ENCODE peak calls at places on chromosomes 5 and 9, in eight cellular contexts. One of them, this sample, is unnamed.

GRCh38 chr5:170330568-170331054 is 33.0 kb upstream of the LCP2 start:
- DNase-seq in pancreas: no peak
- DNase-seq in Kasumi-1: peak
- DNase-seq in PC-3: no peak
- DNase-seq in lower lobe of right lung: no peak
- DNase-seq in NCI-H69: no peak
- DNase-seq in stimulated activated CD4-positive, alpha-beta T cell treated with anti-CD3 and anti-CD28 coated beads, Interleukin-1b, Interleukin-23, amount 100 ng/mL, for 48 hours: peak
- DNase-seq in GM19239: no peak
- DNase-seq in this sample: peak

GRCh38 chr5:145484195-145484594 is 350.9 kb downstream of the PRELID2 start:
- DNase-seq in pancreas: no peak
- DNase-seq in Kasumi-1: no peak
- DNase-seq in PC-3: peak
- DNase-seq in lower lobe of right lung: no peak
- DNase-seq in NCI-H69: no peak
- DNase-seq in stimulated activated CD4-positive, alpha-beta T cell treated with anti-CD3 and anti-CD28 coated beads, Interleukin-1b, Interleukin-23, amount 100 ng/mL, for 48 hours: no peak
- DNase-seq in GM19239: no peak
- DNase-seq in this sample: no peak

GRCh38 chr5:95631265-95631957 is 11.5 kb downstream of the GPR150 start:
- DNase-seq in pancreas: no peak
- DNase-seq in Kasumi-1: no peak
- DNase-seq in PC-3: peak
- DNase-seq in lower lobe of right lung: no peak
- DNase-seq in NCI-H69: no peak
- DNase-seq in stimulated activated CD4-positive, alpha-beta T cell treated with anti-CD3 and anti-CD28 coated beads, Interleukin-1b, Interleukin-23, amount 100 ng/mL, for 48 hours: no peak
- DNase-seq in GM19239: no peak
- DNase-seq in this sample: no peak

GRCh38 chr9:21558627-21559401 is 76.7 kb upstream of the IFNE start:
- DNase-seq in pancreas: no peak
- DNase-seq in Kasumi-1: no peak
- DNase-seq in PC-3: no peak
- DNase-seq in lower lobe of right lung: no peak
- DNase-seq in NCI-H69: peak
- DNase-seq in stimulated activated CD4-positive, alpha-beta T cell treated with anti-CD3 and anti-CD28 coated beads, Interleukin-1b, Interleukin-23, amount 100 ng/mL, for 48 hours: peak
- DNase-seq in GM19239: peak
- DNase-seq in this sample: no peak

GRCh38 chr5:3051400-3051799 is 299.9 kb upstream of the IRX2 start:
- DNase-seq in pancreas: no peak
- DNase-seq in Kasumi-1: no peak
- DNase-seq in PC-3: no peak
- DNase-seq in lower lobe of right lung: no peak
- DNase-seq in NCI-H69: no peak
- DNase-seq in stimulated activated CD4-positive, alpha-beta T cell treated with anti-CD3 and anti-CD28 coated beads, Interleukin-1b, Interleukin-23, amount 100 ng/mL, for 48 hours: no peak
- DNase-seq in GM19239: no peak
- DNase-seq in this sample: no peak

GRCh38 chr9:17315341-17315740 is 180.5 kb downstream of the CNTLN start:
- DNase-seq in pancreas: no peak
- DNase-seq in Kasumi-1: no peak
- DNase-seq in PC-3: no peak
- DNase-seq in lower lobe of right lung: no peak
- DNase-seq in NCI-H69: no peak
- DNase-seq in stimulated activated CD4-positive, alpha-beta T cell treated with anti-CD3 and anti-CD28 coated beads, Interleukin-1b, Interleukin-23, amount 100 ng/mL, for 48 hours: no peak
- DNase-seq in GM19239: no peak
- DNase-seq in this sample: no peak

GRCh38 chr9:86410281-86410680 is 56.1 kb upstream of the TUT7 start:
- DNase-seq in pancreas: no peak
- DNase-seq in Kasumi-1: no peak
- DNase-seq in PC-3: no peak
- DNase-seq in lower lobe of right lung: no peak
- DNase-seq in NCI-H69: peak
- DNase-seq in stimulated activated CD4-positive, alpha-beta T cell treated with anti-CD3 and anti-CD28 coated beads, Interleukin-1b, Interleukin-23, amount 100 ng/mL, for 48 hours: no peak
- DNase-seq in GM19239: no peak
- DNase-seq in this sample: no peak

GRCh38 chr9:109880276-109881169 is 100.5 kb downstream of the PALM2AKAP2 start:
- DNase-seq in pancreas: no peak
- DNase-seq in Kasumi-1: peak
- DNase-seq in PC-3: peak
- DNase-seq in lower lobe of right lung: no peak
- DNase-seq in NCI-H69: peak
- DNase-seq in stimulated activated CD4-positive, alpha-beta T cell treated with anti-CD3 and anti-CD28 coated beads, Interleukin-1b, Interleukin-23, amount 100 ng/mL, for 48 hours: peak
- DNase-seq in GM19239: peak
- DNase-seq in this sample: peak

GRCh38 chr5:87164409-87164808 is 103.3 kb upstream of the RASA1 start:
- DNase-seq in pancreas: no peak
- DNase-seq in Kasumi-1: no peak
- DNase-seq in PC-3: peak
- DNase-seq in lower lobe of right lung: no peak
- DNase-seq in NCI-H69: no peak
- DNase-seq in stimulated activated CD4-positive, alpha-beta T cell treated with anti-CD3 and anti-CD28 coated beads, Interleukin-1b, Interleukin-23, amount 100 ng/mL, for 48 hours: no peak
- DNase-seq in GM19239: no peak
- DNase-seq in this sample: no peak

GRCh38 chr5:14424011-14424685 is 157.4 kb upstream of the OTULINL start:
- DNase-seq in pancreas: no peak
- DNase-seq in Kasumi-1: no peak
- DNase-seq in PC-3: no peak
- DNase-seq in lower lobe of right lung: no peak
- DNase-seq in NCI-H69: no peak
- DNase-seq in stimulated activated CD4-positive, alpha-beta T cell treated with anti-CD3 and anti-CD28 coated beads, Interleukin-1b, Interleukin-23, amount 100 ng/mL, for 48 hours: peak
- DNase-seq in GM19239: no peak
- DNase-seq in this sample: no peak

GRCh38 chr9:127862075-127863011 is 7.9 kb upstream of the ENG start:
- DNase-seq in pancreas: no peak
- DNase-seq in Kasumi-1: peak
- DNase-seq in PC-3: no peak
- DNase-seq in lower lobe of right lung: peak
- DNase-seq in NCI-H69: no peak
- DNase-seq in stimulated activated CD4-positive, alpha-beta T cell treated with anti-CD3 and anti-CD28 coated beads, Interleukin-1b, Interleukin-23, amount 100 ng/mL, for 48 hours: no peak
- DNase-seq in GM19239: no peak
- DNase-seq in this sample: peak

GRCh38 chr9:91017245-91017644 is 215.6 kb downstream of the SYK start:
- DNase-seq in pancreas: no peak
- DNase-seq in Kasumi-1: no peak
- DNase-seq in PC-3: no peak
- DNase-seq in lower lobe of right lung: no peak
- DNase-seq in NCI-H69: no peak
- DNase-seq in stimulated activated CD4-positive, alpha-beta T cell treated with anti-CD3 and anti-CD28 coated beads, Interleukin-1b, Interleukin-23, amount 100 ng/mL, for 48 hours: no peak
- DNase-seq in GM19239: no peak
- DNase-seq in this sample: no peak